ENCODE peak calls at places on chromosomes 2 and 18, in nine cellular contexts. H is neural progenitor cell, U is uterus, Y is fibroblast of pulmonary artery, T is OCI-LY7, V is breast epithelium, Q is IMR-90, O is RWPE1, E is esophagus squamous epithelium. J is an unnamed sample.

GRCh38 chr2:113010088-113010487 is 4.8 kb downstream of the IL36A start:
- DNase-seq in V (no peak), E (no peak), T (no peak), Y (no peak), Q (peak; percentile 2), H (no peak), O (no peak), U (no peak), J (no peak)

GRCh38 chr2:23346029-23346428 is 39.0 kb upstream of the KLHL29 start:
- DNase-seq in U (no peak), V (no peak), T (no peak), E (no peak), Y (no peak), H (no peak), O (no peak), Q (no peak), J (no peak)

GRCh38 chr2:146927080-146927714 is 917.6 kb upstream of the ACVR2A start:
- DNase-seq in U (peak; percentile 58), O (peak; percentile 46), E (no peak), Q (peak; percentile 31), V (no peak), Y (peak; percentile 86), H (peak; percentile 84), T (peak; percentile 0), J (no peak)

GRCh38 chr2:196079052-196079451 is 10.4 kb upstream of the DNAH7 start:
- DNase-seq in V (no peak), T (no peak), E (no peak), Q (peak; percentile 2), U (no peak), O (no peak), Y (no peak), H (no peak), J (no peak)

GRCh38 chr2:144830543-144830942 is 310.6 kb upstream of the ZEB2 start:
- DNase-seq in V (no peak), E (no peak), U (no peak), Y (no peak), T (no peak), O (no peak), H (no peak), Q (no peak), J (no peak)

GRCh38 chr2:182680838-182681237 is 35.2 kb upstream of the DNAJC10 start:
- DNase-seq in O (no peak), Y (no peak), H (no peak), V (no peak), U (no peak), Q (no peak), T (no peak), E (no peak), J (no peak)

GRCh38 chr2:24077879-24078278 is 1.8 kb upstream of the SF3B6 start:
- DNase-seq in T (no peak), H (no peak), Q (no peak), O (no peak), E (no peak), Y (no peak), U (no peak), V (no peak), J (no peak)

GRCh38 chr2:174014699-174015070 is 49.5 kb upstream of the SP3 start:
- DNase-seq in Y (no peak), Q (no peak), V (no peak), U (no peak), O (no peak), E (no peak), T (no peak), H (no peak), J (no peak)

GRCh38 chr2:12931211-12931844 is 214.6 kb downstream of the TRIB2 start:
- DNase-seq in V (no peak), Q (peak; percentile 63), T (peak; percentile 23), O (peak; percentile 55), Y (peak; percentile 80), U (no peak), E (no peak), H (peak; percentile 51), J (no peak)

DNA sequence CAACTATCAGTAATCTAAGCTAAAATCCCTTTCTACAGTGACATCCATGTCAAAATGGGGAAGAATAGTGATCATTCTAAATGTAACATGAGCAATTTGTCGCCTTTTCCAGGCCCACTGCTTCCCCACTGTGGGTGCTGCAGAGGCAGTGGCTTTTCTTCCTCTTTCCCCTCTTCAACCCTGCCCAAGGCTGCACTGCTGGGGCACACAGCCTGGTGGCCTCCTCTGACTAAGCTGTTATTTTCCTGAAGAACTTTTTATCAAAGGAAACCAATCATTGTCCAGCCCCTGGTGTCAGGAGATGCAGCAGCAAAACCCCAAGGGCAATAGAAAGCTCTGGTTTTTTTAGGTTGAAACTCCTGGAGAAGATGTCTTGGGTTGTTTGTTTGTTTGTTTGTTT is 117.6 kb upstream of the KLF7 start:
- DNase-seq in V (no peak), U (no peak), T (no peak), Y (peak; percentile 42), H (peak; percentile 13), Q (no peak), O (no peak), E (no peak), J (peak; percentile 25)
- TF ChIP-seq CTCF in V (no peak), U (no peak), T (no peak), Y (peak; percentile 32), H (no peak), Q (no peak), O (no peak), E (no peak), J (no peak)

GRCh38 chr2:45860136-45861106 is 208.9 kb downstream of the PRKCE start:
- DNase-seq in H (no peak), Q (peak; percentile 38), Y (peak; percentile 66), T (no peak), U (peak; percentile 60), O (no peak), V (no peak), E (no peak), J (peak; percentile 32)
- TF ChIP-seq CTCF in H (no peak), Q (no peak), Y (no peak), T (no peak), U (peak; percentile 6), O (no peak), V (no peak), E (no peak), J (no peak)

GRCh38 chr2:75432761-75433361 is 127.9 kb downstream of the EVA1A start:
- DNase-seq in O (no peak), V (no peak), Y (no peak), E (no peak), H (peak; percentile 75), T (peak; percentile 44), U (no peak), Q (peak; percentile 5), J (no peak)
- TF ChIP-seq CTCF in O (no peak), V (no peak), Y (no peak), E (no peak), H (no peak), T (no peak), U (no peak), Q (no peak), J (no peak)

DNA sequence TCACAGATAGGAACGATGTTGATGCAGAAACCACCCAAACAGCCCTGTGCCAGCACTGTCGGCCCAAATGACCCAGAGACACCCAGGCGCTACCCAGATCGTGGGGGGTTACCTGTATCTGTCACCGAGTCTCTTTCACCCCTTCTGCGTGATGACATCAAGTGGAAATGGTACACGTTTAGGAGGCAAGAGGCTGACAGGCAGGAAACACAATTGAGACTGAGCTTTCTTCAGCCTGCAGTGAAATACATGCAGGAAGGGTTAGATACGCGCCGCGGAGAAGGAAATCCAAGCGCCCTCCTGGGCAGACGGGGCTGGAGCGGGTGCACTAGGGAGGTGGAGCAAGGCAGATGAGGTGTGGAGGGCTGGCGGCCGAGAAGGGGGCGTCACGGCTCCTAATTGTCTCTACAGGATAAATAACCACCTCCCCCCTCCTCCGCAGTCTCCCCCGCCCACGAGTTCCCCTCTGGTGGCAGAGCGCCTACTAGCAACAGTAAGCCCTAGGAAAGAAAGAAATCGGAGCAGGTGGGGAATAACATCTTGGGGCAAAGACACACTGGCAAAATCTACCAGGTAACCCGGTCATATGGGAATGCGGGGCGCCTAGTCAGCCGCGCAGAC is at the start of gene RNF152:
- DNase-seq in O (peak; percentile 23), Y (peak; percentile 15), V (peak; percentile 54), Q (peak; percentile 25), U (peak; percentile 49), H (peak; percentile 81), E (no peak), T (no peak), J (peak; percentile 40)
- TF ChIP-seq CTCF in O (no peak), Y (peak; percentile 13), V (no peak), Q (peak; percentile 17), U (peak; percentile 12), H (peak; percentile 29), E (no peak), T (no peak), J (no peak)

GRCh38 chr18:63421514-63421913 is 762 bp downstream of the VPS4B start:
- DNase-seq in Y (peak; percentile 15), V (no peak), H (no peak), U (no peak), T (peak; percentile 2), E (no peak), Q (no peak), O (no peak), J (no peak)

GRCh38 chr18:63427566-63427965 is 5.3 kb upstream of the VPS4B start:
- DNase-seq in H (no peak), T (no peak), Y (no peak), E (no peak), V (no peak), U (no peak), Q (no peak), O (peak; percentile 92), J (peak; percentile 22)

GRCh38 chr18:63422087-63422861 is at the start of gene VPS4B:
- DNase-seq in Q (peak; percentile 99), V (peak; percentile 99), U (peak; percentile 100), T (peak; percentile 95), H (peak; percentile 100), Y (peak; percentile 100), E (peak; percentile 98), O (peak; percentile 95), J (peak; percentile 100)

DNA sequence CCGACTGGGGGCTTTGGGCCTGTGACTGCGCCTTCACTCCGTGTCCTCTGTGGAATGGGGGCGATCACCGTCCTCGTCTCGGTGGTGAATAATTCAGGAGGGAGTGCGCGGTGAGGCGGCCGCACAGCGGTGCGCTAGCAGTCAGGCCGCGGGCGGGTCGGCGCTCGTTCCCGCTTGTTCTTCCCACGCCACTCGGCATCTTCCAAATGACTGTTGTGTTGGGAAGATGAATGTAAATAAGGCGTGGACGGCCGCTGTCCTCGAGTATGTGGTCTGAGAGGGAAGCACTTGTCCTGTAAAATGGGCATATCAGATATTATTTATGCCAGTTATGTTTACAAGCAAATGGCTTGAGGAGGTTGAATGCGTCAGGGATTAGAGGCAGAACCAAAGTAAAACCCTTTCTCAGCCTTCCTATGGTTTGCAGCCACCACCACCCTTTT is 607 bp upstream of the VPS4B start:
- DNase-seq in O (no peak), U (no peak), E (no peak), Y (no peak), V (peak; percentile 56), Q (no peak), H (no peak), T (no peak), J (no peak)
- TF ChIP-seq CTCF in O (no peak), U (peak; percentile 40), E (no peak), Y (no peak), V (no peak), Q (no peak), H (peak; percentile 35), T (no peak), J (no peak)

J was measured in activated CD8-positive, alpha-beta T cell treated with anti-CD3 and anti-CD28 coated beads for 36 hours.